ENCODE peak calls at places on chromosomes 12 and 14, in four cellular contexts. N is kidney epithelial cell, U is fibroblast of mammary gland, Z is IMR-90. P is an unnamed sample.

GRCh38 chr12:93050026-93050747 is 121.1 kb upstream of the EEA1 start:
- DNase-seq in Z (peak), N (peak), U (peak), P (no peak)

GRCh38 chr14:59306775-59307174 is 118.3 kb downstream of the DAAM1 start:
- DNase-seq in Z (peak), U (peak), N (peak), P (no peak)

GRCh38 chr12:43847427-43847826 is 11.5 kb downstream of the TMEM117 start:
- DNase-seq in Z (peak), U (peak), N (peak), P (no peak)

GRCh38 chr12:28088566-28089277 is 101.5 kb upstream of the CCDC91 start:
- DNase-seq in U (no peak), Z (no peak), N (no peak), P (no peak)

GRCh38 chr12:1593232-1594044 is 943 bp downstream of the FBXL14 start:
- DNase-seq in U (no peak), Z (no peak), N (no peak), P (no peak)

GRCh38 chr14:98711453-98711852 is 560.5 kb downstream of the BCL11B start:
- DNase-seq in Z (no peak), N (no peak), U (no peak), P (no peak)

GRCh38 chr14:75267141-75267601 is 11.5 kb upstream of the FOS start:
- DNase-seq in Z (peak), N (no peak), U (no peak), P (no peak)

GRCh38 chr12:89263874-89264273 is 88.4 kb downstream of the DUSP6 start:
- DNase-seq in Z (no peak), U (no peak), N (no peak), P (no peak)

GRCh38 chr12:46531804-46532203 is 159.2 kb upstream of the SLC38A2 start:
- DNase-seq in Z (no peak), U (no peak), N (no peak), P (no peak)

GRCh38 chr12:90484130-90484529 is 470.8 kb downstream of the CCER1 start:
- DNase-seq in U (no peak), N (no peak), Z (no peak), P (no peak)

GRCh38 chr12:76108356-76108755 is 23.9 kb upstream of the NAP1L1 start:
- DNase-seq in Z (no peak), U (no peak), N (no peak), P (no peak)

GRCh38 chr12:84131076-84131475 is 781.5 kb downstream of the SLC6A15 start:
- DNase-seq in N (no peak), U (peak), Z (peak), P (no peak)

GRCh38 chr12:108418162-108418561 is 79.1 kb upstream of the CMKLR1 start:
- DNase-seq in Z (no peak), U (no peak), N (no peak), P (no peak)

GRCh38 chr12:91817512-91817911 is 328.1 kb downstream of the BTG1 start:
- DNase-seq in N (no peak), U (peak), Z (no peak), P (no peak)

GRCh38 chr14:77140937-77141591 is 527 bp downstream of the ZDHHC22 start:
- DNase-seq in N (no peak), U (peak), Z (peak), P (no peak)

GRCh38 chr12:99444859-99445316 is 202.7 kb upstream of the GARIN6 start:
- DNase-seq in U (no peak), Z (no peak), N (no peak), P (no peak)

GRCh38 chr12:55516391-55516790 is 24.2 kb downstream of the OR6C68 start:
- DNase-seq in N (no peak), U (no peak), Z (no peak), P (no peak)

DNA sequence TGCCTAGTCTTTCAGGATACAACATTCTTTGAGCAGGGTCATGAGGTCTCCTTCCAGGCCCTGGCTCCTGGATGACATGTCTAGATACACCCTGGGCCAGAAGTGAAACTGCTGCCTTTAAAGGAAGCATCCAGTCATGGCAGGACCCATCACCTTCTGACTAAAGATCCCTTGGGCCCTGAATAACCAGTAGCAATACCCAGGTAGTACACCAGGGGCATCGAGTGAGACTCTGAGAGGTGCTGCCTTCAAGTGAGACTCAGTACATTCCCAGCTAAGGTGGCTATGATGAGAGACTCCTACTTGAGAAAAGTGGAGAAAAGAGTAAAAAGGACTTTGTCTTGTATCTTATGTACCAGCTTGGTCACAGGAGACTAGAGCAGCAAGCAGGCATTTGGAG is 23.5 kb downstream of the OR6C68 start:
- DNase-seq in N (no peak), U (no peak), Z (no peak), P (no peak)
- TF ChIP-seq CTCF in N (no peak), U (no peak), Z (no peak), P (peak)

GRCh38 chr12:54393350-54393655 is 8.8 kb upstream of the ZNF385A start:
- DNase-seq in U (no peak), Z (no peak), N (no peak), P (no peak)

GRCh38 chr12:54395545-54395944 is 11.0 kb upstream of the ZNF385A start:
- DNase-seq in Z (no peak), N (no peak), U (no peak), P (no peak)

GRCh38 chr12:54394986-54395385 is 10.5 kb upstream of the ZNF385A start:
- DNase-seq in N (no peak), U (no peak), Z (no peak), P (no peak)

GRCh38 chr12:54393743-54394142 is 9.2 kb upstream of the ZNF385A start:
- DNase-seq in Z (no peak), U (no peak), N (no peak), P (no peak)

DNA sequence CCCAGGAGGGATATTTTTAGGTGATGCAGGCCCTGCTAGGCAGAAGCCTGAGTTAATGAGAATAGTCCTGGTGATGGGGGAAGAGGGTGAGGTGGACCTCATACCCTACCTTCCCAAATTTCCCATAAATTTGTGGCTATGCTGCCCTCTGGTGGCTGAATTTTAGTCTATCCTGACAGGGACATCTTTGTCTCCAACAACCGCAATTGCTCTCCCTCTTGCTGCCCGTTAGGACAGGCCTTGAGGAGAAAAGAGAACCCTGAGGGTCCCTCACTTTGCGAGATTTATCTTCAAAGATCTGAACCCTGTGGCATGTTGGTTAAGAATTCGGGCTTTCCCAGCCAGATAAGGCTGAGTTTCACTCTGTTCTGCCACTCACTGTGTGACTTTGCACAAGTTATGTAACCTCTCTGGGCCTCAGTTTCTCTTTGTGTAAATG is 9.8 kb upstream of the ZNF385A start:
- DNase-seq in N (no peak), U (peak), Z (peak), P (no peak)
- TF ChIP-seq CTCF in N (peak), U (peak), Z (peak), P (peak)

DNA sequence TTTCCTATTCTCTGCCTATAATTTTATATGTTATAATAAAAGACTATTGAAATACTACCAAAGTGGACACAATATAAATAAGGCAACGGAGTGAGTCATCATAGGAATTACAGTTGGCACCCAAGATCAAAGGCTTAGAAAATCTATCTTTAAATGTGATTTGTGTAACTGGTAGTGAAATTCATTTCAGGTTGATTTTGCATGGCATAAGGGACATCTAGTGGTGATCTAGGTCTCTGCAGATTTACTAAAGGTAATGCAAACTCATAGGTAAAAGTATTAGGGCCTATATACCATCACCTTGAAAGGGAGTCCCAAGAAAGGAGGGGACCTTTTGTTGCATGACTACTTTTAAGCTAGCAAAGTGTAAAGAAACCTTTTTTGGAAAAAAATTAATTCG is 527.2 kb downstream of the NRXN3 start:
- DNase-seq in N (no peak), U (peak), Z (peak), P (no peak)
- TF ChIP-seq CTCF in N (peak), U (peak), Z (peak), P (peak)

GRCh38 chr12:6312529-6313325 is 2.2 kb downstream of the PLEKHG6 start:
- DNase-seq in Z (no peak), N (no peak), U (no peak), P (peak)

GRCh38 chr12:6311822-6312528 is 1.5 kb downstream of the PLEKHG6 start:
- DNase-seq in N (no peak), Z (no peak), U (no peak), P (no peak)

GRCh38 chr12:6315184-6315583 is 4.7 kb downstream of the PLEKHG6 start:
- DNase-seq in N (no peak), Z (no peak), U (no peak), P (no peak)

GRCh38 chr12:6314776-6315175 is 4.3 kb downstream of the PLEKHG6 start:
- DNase-seq in U (no peak), N (no peak), Z (no peak), P (no peak)

DNA sequence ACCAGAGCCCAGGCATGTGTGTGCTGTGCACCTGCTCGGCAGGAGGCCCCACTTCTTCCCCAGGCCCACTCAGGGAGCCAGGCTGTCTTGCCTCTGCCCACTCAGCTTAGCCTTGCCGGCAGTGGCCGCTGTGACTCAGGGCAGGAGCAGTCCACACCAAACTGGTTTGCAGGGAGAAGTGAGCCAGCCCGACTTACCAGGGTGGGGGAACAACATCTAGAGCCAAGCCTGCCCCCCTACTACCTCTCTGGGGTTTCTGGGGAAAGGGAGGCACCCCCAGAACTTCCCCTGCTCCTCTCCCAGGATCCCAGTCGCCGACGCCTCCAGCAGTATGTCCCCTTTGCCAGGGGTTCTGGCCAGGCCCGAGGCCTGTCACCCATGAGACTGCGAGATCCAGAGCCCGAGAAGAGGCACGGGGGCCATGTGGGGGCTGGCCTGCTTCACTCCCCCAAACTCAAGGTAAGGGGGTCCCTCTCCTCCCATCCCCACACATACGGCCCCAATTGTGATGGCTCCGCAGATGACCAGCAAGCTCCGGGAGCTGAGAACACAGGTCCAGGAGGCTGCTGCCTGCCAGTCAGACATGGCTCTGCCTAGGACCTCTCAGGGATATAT is 3.0 kb downstream of the PLEKHG6 start:
- DNase-seq in Z (no peak), N (no peak), U (no peak), P (no peak)
- TF ChIP-seq CTCF in Z (no peak), N (no peak), U (no peak), P (no peak)

GRCh38 chr12:45183263-45183662 is 32.6 kb upstream of the ANO6 start:
- DNase-seq in U (peak), Z (peak), N (no peak), P (no peak)
- TF ChIP-seq CTCF in U (peak), Z (peak), N (peak), P (peak)

DNA sequence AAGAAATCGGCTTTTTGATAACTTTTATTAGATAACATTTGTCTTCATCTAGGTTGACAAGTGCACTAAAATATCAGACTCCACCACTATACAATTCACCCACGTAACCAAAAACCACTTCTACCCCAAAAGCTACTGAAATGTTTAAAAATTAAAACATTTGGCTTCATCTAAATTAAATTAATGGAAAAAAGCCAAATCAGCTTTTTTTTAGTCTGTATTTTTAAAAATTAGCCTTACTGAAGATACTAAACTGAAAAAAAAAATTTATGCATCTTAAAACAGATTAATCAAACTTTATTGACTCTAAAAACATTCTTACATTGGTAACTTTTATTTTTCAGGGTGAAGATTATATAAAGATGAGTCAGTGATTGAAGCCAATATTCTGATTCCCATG is 30.0 kb downstream of the CREBL2 start:
- DNase-seq in U (no peak), Z (no peak), N (no peak), P (no peak)
- TF ChIP-seq CTCF in U (no peak), Z (no peak), N (no peak), P (no peak)

P was measured in type B pancreatic cell.